ENCODE peak calls at places on chromosomes 1 and 21, in four cellular contexts. L, Y, A and B are unnamed samples.

GRCh38 chr1:240682166-240682565 is 70.2 kb upstream of the GREM2 start:
- DNase-seq in Y (no peak), A (no peak), L (no peak), B (no peak)

GRCh38 chr21:27477321-27477720 is 510.4 kb upstream of the ADAMTS5 start:
- DNase-seq in Y (no peak), L (no peak), A (no peak), B (no peak)

GRCh38 chr1:156772728-156773497 is 5.6 kb downstream of the PRCC start:
- DNase-seq in L (no peak), A (no peak), Y (peak; percentile 65), B (no peak)

GRCh38 chr1:217135987-217136894 is 413.0 kb upstream of the ESRRG start:
- DNase-seq in Y (peak; percentile 26), L (no peak), A (no peak), B (no peak)

GRCh38 chr1:183885142-183885735 is 80.3 kb downstream of the RGL1 start:
- DNase-seq in A (no peak), L (no peak), Y (no peak), B (no peak)

GRCh38 chr1:119139393-119139792 is 1.1 kb downstream of the WARS2 start:
- DNase-seq in L (no peak), Y (no peak), A (no peak), B (no peak)

GRCh38 chr1:113014508-113014907 is 58.5 kb upstream of the LRIG2 start:
- DNase-seq in Y (no peak), A (no peak), L (no peak), B (no peak)

GRCh38 chr1:7474786-7475502 is 296.2 kb upstream of the VAMP3 start:
- DNase-seq in Y (no peak), L (no peak), A (no peak), B (no peak)

GRCh38 chr1:153944822-153945117 is 1.7 kb downstream of the DENND4B start:
- DNase-seq in Y (no peak), L (no peak), A (no peak), B (no peak)

GRCh38 chr1:207673399-207673798 is 28.5 kb downstream of the CR1L start:
- DNase-seq in Y (no peak), A (no peak), L (no peak), B (no peak)

GRCh38 chr1:227920896-227921295 is 26.8 kb downstream of the WNT9A start:
- DNase-seq in Y (no peak), L (no peak), A (no peak), B (no peak)

GRCh38 chr1:229058111-229058551 is 212.8 kb upstream of the RAB4A start:
- DNase-seq in L (no peak), Y (no peak), A (no peak), B (no peak)

GRCh38 chr1:15189692-15190321 is 36.3 kb downstream of the TMEM51 start:
- DNase-seq in Y (no peak), A (no peak), L (no peak), B (no peak)

GRCh38 chr1:89701746-89702241 is 68.9 kb downstream of the LRRC8C start:
- DNase-seq in Y (peak; percentile 23), A (no peak), L (no peak), B (no peak)

GRCh38 chr1:161506336-161507223 is 1.3 kb downstream of the FCGR2A start:
- DNase-seq in Y (no peak), A (peak; percentile 79), L (no peak), B (no peak)

GRCh38 chr1:23524163-23524562 is 6.9 kb downstream of the E2F2 start:
- DNase-seq in A (no peak), L (no peak), Y (no peak), B (no peak)

GRCh38 chr1:222798111-222798510 is 16.7 kb upstream of the DISP1 start:
- DNase-seq in Y (no peak), A (no peak), L (no peak), B (no peak)

GRCh38 chr1:218804014-218804785 is 369.5 kb upstream of the LYPLAL1 start:
- DNase-seq in A (no peak), Y (no peak), L (no peak), B (no peak)

GRCh38 chr21:32383812-32384211 is 9.0 kb downstream of the URB1 start:
- DNase-seq in Y (no peak), A (no peak), L (no peak), B (no peak)

GRCh38 chr21:31597683-31598082 is 61.8 kb upstream of the SOD1 start:
- DNase-seq in A (no peak), L (no peak), Y (no peak), B (no peak)

GRCh38 chr1:58155418-58156123 is 391.0 kb downstream of the OMA1 start:
- DNase-seq in Y (peak; percentile 68), A (no peak), L (peak; percentile 58), B (no peak)
- TF ChIP-seq CTCF in Y (peak; percentile 35), A (no peak), L (peak; percentile 41), B (no peak)

GRCh38 chr21:45428534-45428933 is 23.6 kb downstream of the COL18A1 start:
- DNase-seq in Y (no peak), A (no peak), L (no peak), B (no peak)

GRCh38 chr21:45432575-45433255 is 27.8 kb downstream of the COL18A1 start:
- DNase-seq in A (no peak), L (no peak), Y (no peak), B (no peak)

GRCh38 chr21:45429221-45430164 is 24.5 kb downstream of the COL18A1 start:
- DNase-seq in A (no peak), Y (no peak), L (no peak), B (no peak)

GRCh38 chr21:45431781-45432572 is 27.0 kb downstream of the COL18A1 start:
- DNase-seq in Y (no peak), L (no peak), A (no peak), B (no peak)

GRCh38 chr21:45430521-45431501 is 25.8 kb downstream of the COL18A1 start:
- DNase-seq in L (no peak), A (no peak), Y (peak; percentile 85), B (no peak)
- H3K4me1 ChIP-seq in L (no peaks in the 10 kb centered on the region), A (no peaks in the 10 kb centered on the region), Y (peaks cover 56% of the 10 kb centered on the region), B (peaks cover 17% of the 10 kb centered on the region)

DNA sequence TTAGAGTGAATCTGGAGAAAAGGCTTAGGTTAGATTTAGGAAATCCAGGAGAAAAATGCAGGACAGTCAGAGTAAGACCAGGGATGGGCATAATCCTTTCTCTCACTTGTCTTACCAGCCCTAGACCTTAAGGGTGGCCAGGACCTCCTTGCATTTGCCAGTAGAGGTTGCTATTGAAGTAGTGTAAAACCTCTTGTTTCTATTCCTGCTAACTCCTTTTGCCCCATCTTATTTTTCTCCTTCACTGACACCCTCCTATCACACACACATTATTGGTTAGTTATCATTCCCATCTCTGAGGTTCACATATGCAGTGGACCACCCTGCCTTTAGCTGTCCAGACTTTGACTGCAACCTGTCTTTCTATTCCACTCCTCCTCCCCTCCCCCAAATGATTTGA is 75.0 kb upstream of the MACF1 start:
- DNase-seq in L (no peak), Y (no peak), A (no peak), B (no peak)
- TF ChIP-seq CTCF in L (no peak), Y (peak; percentile 44), A (no peak), B (no peak)

GRCh38 chr1:8560611-8561544 is 243.0 kb downstream of the SLC45A1 start:
- DNase-seq in A (no peak), L (no peak), Y (peak; percentile 61), B (no peak)
- H3K4me1 ChIP-seq in A (peaks cover 5% of the 10 kb centered on the region), L (no peaks in the 10 kb centered on the region), Y (peaks cover 28% of the 10 kb centered on the region), B (no peaks in the 10 kb centered on the region)

DNA sequence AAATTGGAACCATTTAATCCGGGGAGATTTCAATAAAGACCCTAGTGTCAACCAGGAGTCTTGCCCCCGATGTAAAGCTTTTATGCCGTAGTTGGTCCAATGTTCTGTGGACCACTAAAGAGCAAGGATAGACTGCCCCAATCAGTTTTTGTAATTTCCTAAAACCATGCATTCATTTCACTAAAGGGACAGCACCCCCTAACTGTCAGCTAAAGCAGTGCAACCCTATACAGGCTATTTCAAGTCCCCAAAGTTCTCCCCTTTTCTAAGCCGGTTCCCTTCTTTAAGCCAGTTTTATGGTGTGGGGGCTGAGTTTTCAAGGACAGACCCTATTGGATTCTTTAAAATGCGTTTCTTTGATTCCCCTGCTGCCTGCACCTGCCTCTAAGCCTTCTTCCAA is 12.7 kb upstream of the PDPN start:
- DNase-seq in A (no peak), Y (no peak), L (no peak), B (no peak)
- TF ChIP-seq CTCF in A (peak; percentile 28), Y (peak; percentile 45), L (no peak), B (no peak)

DNA sequence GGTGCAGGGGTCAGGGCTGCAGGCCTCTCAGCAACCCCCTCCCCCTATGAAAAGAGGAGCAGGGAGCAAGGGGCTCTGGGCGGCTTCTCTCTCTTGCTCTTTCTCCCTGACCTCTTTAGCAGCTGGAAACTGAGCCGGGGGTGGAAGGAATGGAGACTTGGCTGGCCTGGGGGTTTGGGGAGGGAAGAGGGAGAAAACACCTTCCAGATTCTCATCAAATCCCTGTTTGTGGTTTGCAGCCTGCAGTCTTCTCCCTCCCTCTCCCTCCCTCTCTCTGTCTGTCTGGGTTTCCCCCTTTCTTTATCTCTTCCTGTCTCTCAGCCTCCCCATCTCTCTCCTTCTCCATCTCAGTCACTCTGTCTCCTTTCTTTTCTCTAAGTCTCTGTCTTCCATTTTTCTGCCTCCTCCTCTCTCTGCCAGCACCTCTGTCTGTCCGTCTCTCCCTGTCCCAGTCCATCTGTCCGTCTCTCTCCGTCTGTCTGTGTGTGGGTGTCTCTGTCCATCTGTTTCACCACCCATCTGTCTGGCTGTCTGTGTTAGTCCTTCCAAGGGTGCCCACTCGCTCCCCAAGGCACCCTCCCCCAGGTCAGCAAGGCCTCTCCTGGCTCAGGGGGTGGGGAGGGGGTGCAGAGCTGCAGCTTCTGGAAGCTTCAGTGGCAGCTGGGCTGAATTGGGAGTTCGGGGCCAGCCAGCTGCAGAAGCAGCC is 6.3 kb downstream of the AHDC1 start:
- DNase-seq in Y (no peak), A (no peak), L (no peak), B (no peak)
- H3K4me1 ChIP-seq in Y (peaks cover 85% of the 10 kb centered on the region), A (peaks cover 67% of the 10 kb centered on the region), L (no peaks in the 10 kb centered on the region), B (peaks cover 89% of the 10 kb centered on the region)

GRCh38 chr1:43908858-43909257 is 24.7 kb upstream of the ARTN start:
- DNase-seq in Y (no peak), A (peak; percentile 2), L (no peak), B (no peak)
- TF ChIP-seq CTCF in Y (no peak), A (no peak), L (no peak), B (no peak)

DNA sequence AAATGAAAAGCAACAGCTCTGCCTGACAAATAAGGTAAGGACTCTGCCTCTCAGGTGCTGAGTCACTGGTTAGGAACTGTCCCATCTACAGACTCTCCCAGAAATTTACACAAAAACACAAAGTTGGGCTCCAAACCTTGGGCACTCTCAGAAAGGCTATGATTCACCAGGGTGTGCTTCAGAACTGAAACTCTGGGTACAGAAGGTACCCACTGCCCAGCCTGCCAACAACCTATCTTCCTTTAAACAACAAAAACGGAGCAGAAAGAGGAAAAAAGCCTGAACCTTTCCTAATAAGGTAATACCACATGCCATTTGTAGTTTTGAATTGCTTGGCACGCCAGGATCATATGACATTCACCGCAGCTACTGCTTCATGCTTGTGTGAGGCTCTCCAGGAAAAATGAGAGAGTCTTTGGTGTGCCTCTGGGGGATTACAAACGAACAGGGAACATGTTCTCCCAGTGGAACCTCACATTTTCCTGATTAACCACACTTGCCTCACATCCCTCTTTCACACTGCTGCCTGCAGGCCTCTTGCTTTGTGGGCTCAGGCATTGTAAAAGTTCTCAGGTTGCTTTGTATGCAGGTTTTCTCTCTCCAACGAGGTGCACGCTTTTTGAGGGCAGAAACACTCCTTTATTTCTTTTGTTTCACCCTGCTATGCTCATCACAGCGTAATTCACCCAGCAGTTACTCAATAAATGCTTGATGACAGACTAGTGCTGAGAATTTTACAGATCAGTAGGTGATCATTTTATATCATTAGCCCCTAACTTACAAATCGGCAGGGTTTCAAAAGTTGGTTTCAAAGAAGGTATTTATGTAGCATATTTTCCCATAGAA is 65.1 kb downstream of the GADD45A start:
- DNase-seq in Y (peak; percentile 51), A (no peak), L (no peak), B (peak; percentile 93)
- H3K4me1 ChIP-seq in Y (peaks cover 51% of the 10 kb centered on the region), A (peaks cover 40% of the 10 kb centered on the region), L (no peaks in the 10 kb centered on the region), B (peaks cover 91% of the 10 kb centered on the region)

GRCh38 chr1:50704126-50704525 is 255.9 kb downstream of the FAF1 start:
- DNase-seq in L (no peak), Y (peak; percentile 45), A (no peak), B (no peak)
- TF ChIP-seq CTCF in L (peak; percentile 63), Y (peak; percentile 87), A (peak; percentile 55), B (peak; percentile 70)